ENCODE peak calls at places on chromosomes 5 and 9, in four cellular contexts. Z is Panc1; D is body of pancreas; N is CD4-positive, CD25-positive, alpha-beta regulatory T cell. Q is an unnamed sample.

GRCh38 chr5:108516771-108517170 is 134.9 kb upstream of the FBXL17 start:
- DNase-seq in Z (no peak), D (no peak), N (no peak), Q (no peak)

GRCh38 chr9:74960548-74960947 is 7.8 kb upstream of the C9orf40 start:
- DNase-seq in Z (no peak), D (no peak), N (no peak), Q (no peak)

GRCh38 chr9:135223831-135224230 is 136.4 kb downstream of the OLFM1 start:
- DNase-seq in Z (no peak), D (no peak), N (no peak), Q (no peak)

GRCh38 chr9:93292664-93293328 is 108.9 kb downstream of the WNK2 start:
- DNase-seq in Z (no peak), D (no peak), N (no peak), Q (no peak)

GRCh38 chr5:821504-821903 is 29.3 kb downstream of the ZDHHC11 start:
- DNase-seq in Z (no peak), D (no peak), N (no peak), Q (no peak)

GRCh38 chr5:139180850-139181785 is 17.1 kb downstream of the SIL1 start:
- DNase-seq in Z (no peak), D (peak; percentile 6), N (no peak), Q (no peak)

GRCh38 chr9:106717686-106718085 is 145.3 kb upstream of the ZNF462 start:
- DNase-seq in Z (no peak), D (peak; percentile 33), N (no peak), Q (no peak)

GRCh38 chr5:176151286-176151685 is 86.9 kb upstream of the SIMC1 start:
- DNase-seq in Z (no peak), D (no peak), N (no peak), Q (no peak)

GRCh38 chr5:111167551-111167950 is 56.6 kb upstream of the CAMK4 start:
- DNase-seq in Z (no peak), D (no peak), N (no peak), Q (no peak)

GRCh38 chr5:166724284-166724683 is 1567.2 kb upstream of the WWC1 start:
- DNase-seq in Z (peak; percentile 24), D (no peak), N (no peak), Q (no peak)

GRCh38 chr5:171790408-171790807 is 4.8 kb downstream of the SMIM23 start:
- DNase-seq in Z (no peak), D (no peak), N (no peak), Q (no peak)

GRCh38 chr9:36855443-36856315 is 178.4 kb downstream of the PAX5 start:
- DNase-seq in Z (peak; percentile 8), D (peak; percentile 9), N (no peak), Q (no peak)

GRCh38 chr5:95027151-95027721 is 257.7 kb downstream of the MCTP1 start:
- DNase-seq in Z (no peak), D (peak; percentile 10), N (no peak), Q (no peak)

GRCh38 chr9:72856985-72857631 is 95.7 kb downstream of the ALDH1A1 start:
- DNase-seq in Z (no peak), D (peak; percentile 60), N (no peak), Q (no peak)

GRCh38 chr9:108103294-108103693 is 613.7 kb upstream of the KLF4 start:
- DNase-seq in Z (no peak), D (no peak), N (no peak), Q (no peak)

GRCh38 chr5:151345808-151346478 is 1.4 kb downstream of the SLC36A2 start:
- DNase-seq in Z (no peak), D (no peak), N (no peak), Q (no peak)

GRCh38 chr9:98326402-98327248 is 71.2 kb upstream of the TBC1D2 start:
- DNase-seq in Z (no peak), D (no peak), N (no peak), Q (no peak)

GRCh38 chr9:136903041-136903554 is 16.8 kb downstream of the TRAF2 start:
- DNase-seq in Z (no peak), D (peak; percentile 78), N (no peak), Q (no peak)

GRCh38 chr5:52844885-52845284 is 57.2 kb downstream of the ITGA1 start:
- DNase-seq in Z (no peak), D (no peak), N (no peak), Q (no peak)

GRCh38 chr9:33164138-33164809 is 2.9 kb downstream of the B4GALT1 start:
- DNase-seq in Z (no peak), D (no peak), N (no peak), Q (no peak)

GRCh38 chr9:115595951-115596742 is 478.2 kb upstream of the TNC start:
- DNase-seq in Z (no peak), D (peak; percentile 3), N (no peak), Q (no peak)

GRCh38 chr9:112334319-112334828 is 955 bp upstream of the PTBP3 start:
- DNase-seq in Z (no peak), D (peak; percentile 26), N (peak; percentile 33), Q (no peak)

GRCh38 chr9:119003882-119004617 is 365.2 kb downstream of the BRINP1 start:
- DNase-seq in Z (no peak), D (no peak), N (no peak), Q (no peak)
- H3K9me3 ChIP-seq in Z (no peaks in the 10 kb centered on the region), D (no peaks in the 10 kb centered on the region), N (no peaks in the 10 kb centered on the region), Q (no peaks in the 10 kb centered on the region)

GRCh38 chr5:71880531-71880930 is 161.5 kb downstream of the CARTPT start:
- DNase-seq in Z (no peak), D (no peak), N (no peak), Q (no peak)

GRCh38 chr5:71882826-71883744 is 164.0 kb downstream of the CARTPT start:
- DNase-seq in Z (no peak), D (no peak), N (no peak), Q (no peak)

GRCh38 chr5:71887680-71888079 is 168.6 kb downstream of the CARTPT start:
- DNase-seq in Z (no peak), D (no peak), N (no peak), Q (no peak)

GRCh38 chr5:71883745-71884103 is 164.6 kb downstream of the CARTPT start:
- DNase-seq in Z (no peak), D (peak; percentile 9), N (no peak), Q (no peak)

GRCh38 chr5:71884926-71885325 is 165.9 kb downstream of the CARTPT start:
- DNase-seq in Z (no peak), D (no peak), N (no peak), Q (no peak)
- H3K9me3 ChIP-seq in Z (no peaks in the 10 kb centered on the region), D (no peaks in the 10 kb centered on the region), N (no peaks in the 10 kb centered on the region), Q (no peaks in the 10 kb centered on the region)

DNA sequence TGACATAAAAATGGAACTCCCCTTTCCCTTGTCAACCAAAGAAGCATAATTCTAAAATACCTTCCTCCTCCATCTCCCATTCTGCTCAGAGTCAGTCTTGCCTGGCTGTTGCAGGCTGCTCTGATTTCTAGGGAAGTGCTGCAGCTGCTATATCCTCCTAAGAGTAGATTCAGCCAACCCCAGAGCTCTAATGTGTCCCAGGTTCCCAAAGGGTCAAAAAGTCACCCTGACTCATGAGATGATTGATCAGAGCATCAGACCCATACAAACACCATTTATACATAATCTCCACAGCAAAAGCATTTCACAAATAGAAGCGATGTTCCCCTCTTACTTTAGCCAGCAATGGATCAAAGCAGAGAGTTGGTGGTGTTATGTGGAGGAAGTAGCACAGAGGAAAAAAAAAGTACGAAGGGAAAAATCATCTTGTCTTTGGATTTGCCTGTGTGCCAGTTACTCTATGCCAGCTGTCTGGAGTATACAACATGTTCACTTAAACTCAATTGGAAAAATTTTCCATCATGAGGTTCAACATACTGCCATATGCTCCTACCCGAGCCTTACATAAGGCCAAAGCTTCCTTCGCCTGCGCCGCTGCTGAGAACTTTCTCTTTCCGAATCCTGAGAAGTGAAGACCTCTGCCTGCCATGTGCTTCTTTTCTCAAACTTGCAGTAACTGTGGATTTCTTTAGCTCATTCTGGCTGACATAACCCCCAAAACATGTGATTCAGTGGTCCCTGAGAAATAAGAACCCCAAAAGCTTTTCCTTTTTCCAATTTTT is 258.0 kb downstream of the TLE4 start:
- DNase-seq in Z (no peak), D (no peak), N (no peak), Q (no peak)
- H3K9me3 ChIP-seq in Z (no peaks in the 10 kb centered on the region), D (no peaks in the 10 kb centered on the region), N (no peaks in the 10 kb centered on the region), Q (no peaks in the 10 kb centered on the region)

GRCh38 chr5:4947106-4947505 is 193.0 kb upstream of the ADAMTS16 start:
- DNase-seq in Z (no peak), D (no peak), N (no peak), Q (no peak)

GRCh38 chr5:4938941-4939546 is 201.1 kb upstream of the ADAMTS16 start:
- DNase-seq in Z (no peak), D (no peak), N (no peak), Q (no peak)

GRCh38 chr5:4941957-4942830 is 197.9 kb upstream of the ADAMTS16 start:
- DNase-seq in Z (no peak), D (no peak), N (no peak), Q (no peak)

GRCh38 chr5:4945296-4945695 is 194.8 kb upstream of the ADAMTS16 start:
- DNase-seq in Z (no peak), D (no peak), N (no peak), Q (no peak)

DNA sequence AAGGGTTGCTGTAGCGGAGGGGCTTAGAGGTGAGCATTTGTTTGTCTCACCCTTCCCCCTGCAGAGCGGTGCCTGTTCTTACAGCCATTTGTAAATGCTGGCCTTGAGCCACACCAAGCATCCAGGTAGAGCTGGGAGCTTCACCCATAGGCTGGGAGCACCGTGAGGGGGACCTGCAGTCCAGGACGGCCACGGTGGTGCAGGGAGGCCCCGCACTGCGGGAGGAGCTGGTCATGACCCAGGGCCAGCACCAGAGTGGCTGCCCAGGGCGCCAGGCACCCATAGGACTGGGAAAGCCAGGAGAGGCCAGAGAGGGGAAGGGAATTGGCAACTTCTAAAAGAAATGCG is 197.3 kb upstream of the ADAMTS16 start:
- DNase-seq in Z (no peak), D (no peak), N (no peak), Q (no peak)
- H3K9me3 ChIP-seq in Z (no peaks in the 10 kb centered on the region), D (no peaks in the 10 kb centered on the region), N (no peaks in the 10 kb centered on the region), Q (no peaks in the 10 kb centered on the region)

DNA sequence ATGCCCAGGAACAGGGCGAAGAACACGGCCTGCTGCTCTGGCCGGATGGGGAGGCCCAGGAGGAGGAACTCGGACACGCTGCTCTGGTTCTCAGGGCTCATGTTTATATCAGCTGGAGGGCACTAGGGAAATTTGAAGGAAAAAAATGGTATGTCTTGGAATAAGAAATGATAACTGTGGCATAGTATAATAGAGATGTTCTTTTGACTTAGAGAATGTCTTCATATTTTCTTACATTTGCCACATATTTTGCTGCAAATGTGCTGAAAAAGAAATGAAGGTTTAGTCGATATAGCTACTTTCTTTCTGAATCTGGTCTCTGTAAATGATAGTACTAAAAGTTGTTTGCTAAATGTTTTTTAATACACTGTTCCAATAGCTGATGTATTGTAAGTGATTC is at the start of gene OR1J1:
- DNase-seq in Z (no peak), D (no peak), N (no peak), Q (no peak)
- H3K9me3 ChIP-seq in Z (no peaks in the 10 kb centered on the region), D (no peaks in the 10 kb centered on the region), N (no peaks in the 10 kb centered on the region), Q (no peaks in the 10 kb centered on the region)

GRCh38 chr5:92424785-92425426 is 1041.8 kb upstream of the ARRDC3 start:
- DNase-seq in Z (no peak), D (no peak), N (no peak), Q (no peak)

GRCh38 chr5:92421937-92422336 is 1038.8 kb upstream of the ARRDC3 start:
- DNase-seq in Z (no peak), D (no peak), N (no peak), Q (no peak)
- H3K9me3 ChIP-seq in Z (peaks cover 53% of the 10 kb centered on the region), D (no peaks in the 10 kb centered on the region), N (peaks cover 10% of the 10 kb centered on the region), Q (no peaks in the 10 kb centered on the region)

GRCh38 chr5:141360685-141361084 is 891 bp downstream of the PCDHGB2 start:
- DNase-seq in Z (no peak), D (no peak), N (no peak), Q (no peak)
- H3K9me3 ChIP-seq in Z (peaks cover 13% of the 10 kb centered on the region), D (peaks cover 8% of the 10 kb centered on the region), N (peaks cover 47% of the 10 kb centered on the region), Q (peaks cover 14% of the 10 kb centered on the region)

Q was measured in T-helper 17 cell.